ENCODE peak calls at places on chromosomes 3 and 15, in four cellular contexts. B, L, V and T are unnamed samples.

GRCh38 chr15:51620647-51621046 is 1.9 kb downstream of the DMXL2 start:
- DNase-seq in B (no peak), L (no peak), V (no peak), T (no peak)

GRCh38 chr3:109155828-109156227 is 19.3 kb downstream of the C3orf85 start:
- DNase-seq in B (no peak), L (peak), V (no peak), T (no peak)

GRCh38 chr3:185280572-185281365 is 26.9 kb upstream of the EHHADH start:
- DNase-seq in B (no peak), L (peak), V (peak), T (no peak)

GRCh38 chr3:194276768-194277546 is 74.2 kb downstream of the CPN2 start:
- DNase-seq in B (no peak), L (no peak), V (no peak), T (no peak)

GRCh38 chr3:124032351-124032880 is 40.5 kb upstream of the ROPN1 start:
- DNase-seq in B (no peak), L (peak), V (no peak), T (no peak)

GRCh38 chr3:146589899-146590508 is 15.1 kb downstream of the PLSCR5 start:
- DNase-seq in B (no peak), L (peak), V (no peak), T (peak)

GRCh38 chr3:43895573-43895972 is 204.8 kb downstream of the ABHD5 start:
- DNase-seq in B (no peak), L (no peak), V (no peak), T (no peak)

GRCh38 chr3:105359098-105359762 is 7.5 kb upstream of the ALCAM start:
- DNase-seq in B (no peak), L (no peak), V (no peak), T (no peak)

GRCh38 chr15:62887113-62887570 is 155.4 kb upstream of the TPM1 start:
- DNase-seq in B (no peak), L (no peak), V (no peak), T (no peak)

GRCh38 chr15:51046799-51047449 is 47.8 kb downstream of the TNFAIP8L3 start:
- DNase-seq in B (no peak), L (peak), V (no peak), T (no peak)

GRCh38 chr3:80870476-80871041 is 890.9 kb downstream of the GBE1 start:
- DNase-seq in B (no peak), L (no peak), V (no peak), T (no peak)

GRCh38 chr15:53716909-53717878 is 42.3 kb downstream of the WDR72 start:
- DNase-seq in B (no peak), L (peak), V (no peak), T (no peak)

GRCh38 chr15:52730163-52730562 is 51.0 kb upstream of the ATOSA start:
- DNase-seq in B (peak), L (peak), V (no peak), T (peak)

GRCh38 chr3:46298871-46299607 is 54.9 kb upstream of the CCR2 start:
- DNase-seq in B (no peak), L (no peak), V (no peak), T (peak)

GRCh38 chr3:160870327-160870726 is 114.3 kb downstream of the PPM1L start:
- DNase-seq in B (no peak), L (no peak), V (no peak), T (no peak)

GRCh38 chr3:115624029-115624645 is 827 bp downstream of the GAP43 start:
- DNase-seq in B (no peak), L (no peak), V (no peak), T (no peak)

GRCh38 chr3:103048371-103048722 is 613.5 kb downstream of the ZPLD1 start:
- DNase-seq in B (no peak), L (no peak), V (no peak), T (no peak)

GRCh38 chr3:136893848-136894443 is 31.9 kb downstream of the NCK1 start:
- DNase-seq in B (peak), L (no peak), V (no peak), T (no peak)

GRCh38 chr3:120864541-120864940 is 43.5 kb upstream of the STXBP5L start:
- DNase-seq in B (no peak), L (no peak), V (no peak), T (no peak)

GRCh38 chr15:68317281-68318007 is 39.9 kb downstream of the FEM1B start:
- DNase-seq in B (no peak), L (no peak), V (no peak), T (no peak)

GRCh38 chr3:177385831-177386301 is 188.6 kb upstream of the TBL1XR1 start:
- DNase-seq in B (peak), L (no peak), V (no peak), T (no peak)

GRCh38 chr3:126121074-126121473 is 37.1 kb upstream of the SLC41A3 start:
- DNase-seq in B (no peak), L (no peak), V (no peak), T (no peak)

GRCh38 chr15:69017978-69018377 is 3.5 kb downstream of the NOX5 start:
- DNase-seq in B (no peak), L (no peak), V (no peak), T (no peak)

GRCh38 chr3:242986-243706 is 46.6 kb downstream of the CHL1 start:
- DNase-seq in B (no peak), L (no peak), V (no peak), T (no peak)

GRCh38 chr3:73681610-73682009 is 56.9 kb upstream of the PDZRN3 start:
- DNase-seq in B (peak), L (no peak), V (no peak), T (no peak)

GRCh38 chr3:143601738-143602480 is 246.4 kb downstream of the SLC9A9 start:
- DNase-seq in B (no peak), L (no peak), V (no peak), T (no peak)

GRCh38 chr3:62923092-62923491 is 47.9 kb upstream of the CADPS start:
- DNase-seq in B (no peak), L (peak), V (no peak), T (no peak)

GRCh38 chr15:41997845-41998244 is 23.0 kb downstream of the PLA2G4E start:
- DNase-seq in B (no peak), L (no peak), V (no peak), T (no peak)

GRCh38 chr3:191217331-191217730 is 18.3 kb downstream of the OSTN start:
- DNase-seq in B (no peak), L (no peak), V (no peak), T (no peak)

GRCh38 chr15:39216816-39217215 is 364.1 kb upstream of the THBS1 start:
- DNase-seq in B (no peak), L (no peak), V (no peak), T (no peak)

GRCh38 chr15:100229181-100230163 is 112.3 kb downstream of the ADAMTS17 start:
- DNase-seq in B (no peak), L (no peak), V (no peak), T (peak)

GRCh38 chr3:170701696-170702678 is 116.1 kb upstream of the SLC7A14 start:
- DNase-seq in B (no peak), L (no peak), V (no peak), T (no peak)

GRCh38 chr3:141877911-141878310 is 1.5 kb downstream of the ATP1B3 start:
- DNase-seq in B (no peak), L (peak), V (no peak), T (no peak)

GRCh38 chr15:91055548-91056331 is 33.3 kb upstream of the VPS33B start:
- DNase-seq in B (no peak), L (peak), V (no peak), T (peak)

GRCh38 chr15:48565560-48566482 is 79.7 kb downstream of the FBN1 start:
- DNase-seq in B (peak), L (no peak), V (no peak), T (no peak)

GRCh38 chr3:104604326-104605010 is 762.2 kb upstream of the ALCAM start:
- DNase-seq in B (no peak), L (no peak), V (no peak), T (no peak)

GRCh38 chr15:91099616-91100560 is at the start of gene SV2B:
- DNase-seq in B (no peak), L (peak), V (no peak), T (peak)

GRCh38 chr15:65211157-65211982 is at the start of gene CILP:
- DNase-seq in B (no peak), L (peak), V (no peak), T (no peak)

GRCh38 chr3:122247825-122248185 is 64.3 kb downstream of the CASR start:
- DNase-seq in B (no peak), L (no peak), V (no peak), T (no peak)

GRCh38 chr15:71752604-71753289 is 57.6 kb upstream of the NR2E3 start:
- DNase-seq in B (peak), L (peak), V (no peak), T (peak)
- TF ChIP-seq CTCF in B (peak), L (no peak), V (no peak), T (peak)

GRCh38 chr3:52385157-52385556 is 59.7 kb downstream of the SEMA3G start:
- DNase-seq in B (no peak), L (peak), V (peak), T (peak)
- TF ChIP-seq CTCF in B (peak), L (no peak), V (peak), T (no peak)

GRCh38 chr3:41198950-41199865 is at the start of gene CTNNB1:
- DNase-seq in B (peak), L (peak), V (peak), T (peak)
- TF ChIP-seq CTCF in B (no peak), L (no peak), V (no peak), T (no peak)

DNA sequence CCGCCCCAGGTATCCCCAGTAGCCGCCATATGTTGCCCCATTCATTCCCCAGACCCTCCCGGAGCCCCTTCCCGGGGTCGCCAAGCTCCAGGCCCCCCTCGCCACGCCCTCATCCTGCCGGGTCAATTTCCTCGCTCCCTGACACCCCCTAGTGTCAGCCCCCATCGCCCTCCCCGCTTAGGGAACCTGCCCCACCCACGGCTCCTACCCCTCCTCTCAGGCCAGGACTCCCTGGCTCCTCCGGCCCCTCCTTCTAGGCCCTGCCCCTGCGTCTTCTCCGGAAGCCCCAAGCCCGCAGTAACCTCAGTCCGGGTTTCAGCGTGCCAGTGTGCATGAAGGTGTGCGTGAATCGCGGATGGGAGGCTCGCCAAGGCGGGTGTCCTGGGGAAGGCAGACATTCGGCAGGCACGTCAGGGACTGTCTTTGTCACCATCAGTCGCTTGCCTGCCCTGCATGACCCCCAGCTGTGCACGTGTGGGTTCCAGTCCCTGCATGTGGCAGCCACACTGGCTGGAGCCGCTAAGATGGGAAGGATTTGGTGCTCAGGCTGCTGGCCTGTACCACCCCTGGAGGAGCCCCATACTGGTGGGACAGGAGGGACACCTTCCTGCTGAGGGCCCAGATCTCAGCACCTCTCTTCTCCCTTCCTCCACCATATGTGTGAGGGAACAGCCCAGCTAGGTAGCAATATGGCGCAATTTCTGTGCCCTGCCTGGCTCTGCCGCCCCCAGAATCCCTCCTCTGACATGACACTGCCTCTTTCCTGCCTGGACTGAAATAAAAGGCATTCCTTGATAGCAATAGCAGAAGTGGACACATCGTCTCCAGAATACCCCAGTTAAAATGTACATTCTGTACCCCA is 704 bp downstream of the DISP2 start:
- DNase-seq in B (no peak), L (peak), V (no peak), T (peak)
- TF ChIP-seq CTCF in B (peak), L (no peak), V (no peak), T (no peak)

DNA sequence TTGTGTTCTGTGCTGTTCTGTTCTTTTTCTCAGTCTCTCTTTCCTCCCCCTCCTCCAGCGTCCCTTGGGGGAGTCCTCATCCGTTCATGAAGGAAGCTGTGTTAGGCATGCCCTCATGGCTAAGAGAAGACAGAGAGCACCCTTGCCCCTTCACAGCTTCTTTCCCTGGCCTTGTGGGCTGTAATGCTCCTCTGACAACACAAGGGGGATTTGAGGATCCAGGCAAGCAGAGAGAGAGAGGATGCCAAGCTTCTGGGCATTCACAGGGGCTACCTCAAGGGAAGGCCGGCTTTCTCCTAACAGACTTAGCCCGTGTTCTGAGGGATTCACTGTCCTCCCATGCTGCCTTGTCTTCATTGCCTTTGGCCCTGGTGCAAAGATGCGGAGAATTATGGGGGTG is 389.5 kb downstream of the LRTM1 start:
- DNase-seq in B (no peak), L (no peak), V (no peak), T (no peak)
- TF ChIP-seq CTCF in B (no peak), L (no peak), V (no peak), T (no peak)

DNA sequence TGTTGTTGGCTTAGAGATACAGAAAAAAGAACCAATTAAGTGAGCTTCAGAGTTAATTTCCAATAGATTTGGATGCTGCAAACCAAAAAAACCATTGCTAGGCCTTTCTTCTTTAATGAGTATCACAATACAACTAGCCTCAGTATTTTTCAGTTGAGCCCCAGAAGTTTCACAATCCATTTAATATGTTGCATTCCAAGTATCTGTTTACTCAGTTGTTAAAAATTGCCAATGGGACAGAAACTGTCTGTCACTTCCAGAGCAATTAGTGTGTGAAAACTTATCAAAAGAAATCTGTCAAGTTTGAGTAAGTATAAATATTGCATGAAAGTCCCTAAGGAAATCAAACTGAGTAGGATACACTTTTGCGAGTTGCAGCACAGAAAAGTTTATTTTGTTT is 247.8 kb downstream of the IL5RA start:
- DNase-seq in B (no peak), L (no peak), V (no peak), T (no peak)
- TF ChIP-seq CTCF in B (no peak), L (no peak), V (no peak), T (no peak)

GRCh38 chr3:4429648-4430350 is 37.3 kb downstream of the SUMF1 start:
- DNase-seq in B (no peak), L (no peak), V (no peak), T (no peak)
- TF ChIP-seq CTCF in B (no peak), L (no peak), V (no peak), T (no peak)

DNA sequence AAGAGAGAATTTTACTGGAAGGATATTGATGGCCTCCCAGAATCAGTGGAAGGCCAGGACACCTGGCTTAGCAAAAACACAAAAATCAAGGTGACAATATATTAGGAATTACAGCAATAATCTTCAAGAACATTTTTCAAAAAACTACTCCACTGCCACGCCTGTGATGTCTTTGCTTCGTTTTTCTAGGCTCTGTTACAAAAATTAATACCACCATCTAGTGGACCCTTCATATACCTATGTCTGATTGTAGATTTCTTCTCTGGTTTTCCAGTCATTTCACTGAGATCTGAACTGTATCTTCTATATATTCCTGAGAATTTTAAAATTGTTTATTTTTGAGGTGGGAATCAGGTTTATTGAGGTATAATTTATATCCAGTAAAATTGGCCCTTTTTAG is 5.6 kb upstream of the SLC33A1 start:
- DNase-seq in B (no peak), L (no peak), V (no peak), T (no peak)
- TF ChIP-seq CTCF in B (peak), L (no peak), V (no peak), T (no peak)